ENCODE peak calls at places on chromosomes 2 and 18, in four cellular contexts. One of them, this sample, is unnamed.

GRCh38 chr18:36066001-36066400 is 1.4 kb downstream of the RPRD1A start:
- DNase-seq in A549: no peak
- DNase-seq in fibroblast of mammary gland: peak
- DNase-seq in adipocyte: peak
- DNase-seq in this sample: no peak

GRCh38 chr18:36903215-36903928 is 74.4 kb downstream of the KIAA1328 start:
- DNase-seq in A549: no peak
- DNase-seq in adipocyte: peak
- DNase-seq in fibroblast of mammary gland: peak
- DNase-seq in this sample: no peak

GRCh38 chr2:74499269-74499939 is at the start of gene LBX2:
- DNase-seq in A549: no peak
- DNase-seq in adipocyte: peak
- DNase-seq in fibroblast of mammary gland: no peak
- DNase-seq in this sample: no peak

GRCh38 chr2:33121416-33121815 is 174.7 kb downstream of the LTBP1 start:
- DNase-seq in A549: no peak
- DNase-seq in fibroblast of mammary gland: no peak
- DNase-seq in adipocyte: no peak
- DNase-seq in this sample: no peak

GRCh38 chr2:28445448-28446258 is 50.2 kb upstream of the PLB1 start:
- DNase-seq in adipocyte: peak
- DNase-seq in fibroblast of mammary gland: peak
- DNase-seq in A549: peak
- DNase-seq in this sample: no peak

GRCh38 chr2:10668402-10669012 is 21.3 kb downstream of the NOL10 start:
- DNase-seq in A549: peak
- DNase-seq in fibroblast of mammary gland: peak
- DNase-seq in adipocyte: peak
- DNase-seq in this sample: peak

GRCh38 chr2:128305555-128306080 is 13.1 kb downstream of the HS6ST1 start:
- DNase-seq in adipocyte: peak
- DNase-seq in A549: no peak
- DNase-seq in fibroblast of mammary gland: peak
- DNase-seq in this sample: no peak

GRCh38 chr18:9081940-9082339 is 20.6 kb upstream of the NDUFV2 start:
- DNase-seq in fibroblast of mammary gland: no peak
- DNase-seq in adipocyte: no peak
- DNase-seq in A549: no peak
- DNase-seq in this sample: no peak

GRCh38 chr2:100186126-100186525 is 43.7 kb upstream of the AFF3 start:
- DNase-seq in adipocyte: no peak
- DNase-seq in A549: no peak
- DNase-seq in fibroblast of mammary gland: no peak
- DNase-seq in this sample: no peak

GRCh38 chr2:108594982-108595464 is 60.8 kb downstream of the LIMS1 start:
- DNase-seq in A549: peak
- DNase-seq in fibroblast of mammary gland: peak
- DNase-seq in adipocyte: no peak
- DNase-seq in this sample: no peak

GRCh38 chr18:21393986-21394385 is 152.0 kb downstream of the GREB1L start:
- DNase-seq in fibroblast of mammary gland: peak
- DNase-seq in adipocyte: no peak
- DNase-seq in A549: no peak
- DNase-seq in this sample: no peak

GRCh38 chr2:200654823-200655222 is 69.0 kb downstream of the AOX1 start:
- DNase-seq in A549: no peak
- DNase-seq in adipocyte: no peak
- DNase-seq in fibroblast of mammary gland: no peak
- DNase-seq in this sample: no peak

GRCh38 chr2:40240067-40240466 is 211.8 kb downstream of the SLC8A1 start:
- DNase-seq in A549: no peak
- DNase-seq in adipocyte: peak
- DNase-seq in fibroblast of mammary gland: peak
- DNase-seq in this sample: no peak

GRCh38 chr2:165646321-165646801 is 147.7 kb downstream of the GALNT3 start:
- DNase-seq in A549: no peak
- DNase-seq in adipocyte: peak
- DNase-seq in fibroblast of mammary gland: peak
- DNase-seq in this sample: no peak

GRCh38 chr2:231260442-231260841 is 62.0 kb downstream of the ARMC9 start:
- DNase-seq in adipocyte: peak
- DNase-seq in fibroblast of mammary gland: peak
- DNase-seq in A549: no peak
- DNase-seq in this sample: no peak

GRCh38 chr18:6917082-6917481 is 187.6 kb downstream of the ARHGAP28 start:
- DNase-seq in fibroblast of mammary gland: peak
- DNase-seq in A549: no peak
- DNase-seq in adipocyte: no peak
- DNase-seq in this sample: no peak

GRCh38 chr2:32865399-32866068 is 81.2 kb upstream of the LTBP1 start:
- DNase-seq in fibroblast of mammary gland: peak
- DNase-seq in A549: peak
- DNase-seq in adipocyte: peak
- DNase-seq in this sample: no peak

GRCh38 chr2:68693947-68694346 is 40.7 kb upstream of the ARHGAP25 start:
- DNase-seq in A549: no peak
- DNase-seq in fibroblast of mammary gland: no peak
- DNase-seq in adipocyte: no peak
- DNase-seq in this sample: no peak

GRCh38 chr2:176325732-176326131 is 56.5 kb downstream of the MTX2 start:
- DNase-seq in adipocyte: no peak
- DNase-seq in fibroblast of mammary gland: no peak
- DNase-seq in A549: peak
- DNase-seq in this sample: peak

GRCh38 chr2:165452327-165452726 is 17.2 kb upstream of the CSRNP3 start:
- DNase-seq in A549: no peak
- DNase-seq in adipocyte: no peak
- DNase-seq in fibroblast of mammary gland: no peak
- DNase-seq in this sample: no peak

GRCh38 chr18:11981633-11982366 is 493 bp downstream of the IMPA2 start:
- DNase-seq in fibroblast of mammary gland: peak
- DNase-seq in adipocyte: peak
- DNase-seq in A549: no peak
- DNase-seq in this sample: no peak

GRCh38 chr2:38602136-38602731 is 494 bp downstream of the HNRNPLL start:
- DNase-seq in A549: peak
- DNase-seq in fibroblast of mammary gland: no peak
- DNase-seq in adipocyte: peak
- DNase-seq in this sample: no peak

GRCh38 chr2:26936855-26937254 is 33.6 kb upstream of the MAPRE3 start:
- DNase-seq in A549: no peak
- DNase-seq in fibroblast of mammary gland: no peak
- DNase-seq in adipocyte: no peak
- DNase-seq in this sample: no peak
- H3K4me3 ChIP-seq in A549: no peak
- H3K4me3 ChIP-seq in fibroblast of mammary gland: no peak
- H3K4me3 ChIP-seq in adipocyte: no peak
- H3K4me3 ChIP-seq in this sample: no peak

GRCh38 chr2:56464066-56464465 is 280.3 kb downstream of the CCDC85A start:
- DNase-seq in fibroblast of mammary gland: no peak
- DNase-seq in adipocyte: no peak
- DNase-seq in A549: no peak
- DNase-seq in this sample: no peak
- H3K4me3 ChIP-seq in fibroblast of mammary gland: no peak
- H3K4me3 ChIP-seq in adipocyte: no peak
- H3K4me3 ChIP-seq in A549: no peak
- H3K4me3 ChIP-seq in this sample: no peak

GRCh38 chr18:25351280-25351772 is 640 bp downstream of the ZNF521 start:
- DNase-seq in fibroblast of mammary gland: no peak
- DNase-seq in A549: no peak
- DNase-seq in adipocyte: no peak
- DNase-seq in this sample: no peak

GRCh38 chr18:25350561-25351201 is 1.3 kb downstream of the ZNF521 start:
- DNase-seq in fibroblast of mammary gland: peak
- DNase-seq in adipocyte: peak
- DNase-seq in A549: no peak
- DNase-seq in this sample: no peak

GRCh38 chr18:25353080-25353479 is 1.1 kb upstream of the ZNF521 start:
- DNase-seq in fibroblast of mammary gland: no peak
- DNase-seq in adipocyte: no peak
- DNase-seq in A549: no peak
- DNase-seq in this sample: no peak

GRCh38 chr18:25351773-25352628 is at the start of gene ZNF521:
- DNase-seq in adipocyte: peak
- DNase-seq in A549: peak
- DNase-seq in fibroblast of mammary gland: peak
- DNase-seq in this sample: no peak

DNA sequence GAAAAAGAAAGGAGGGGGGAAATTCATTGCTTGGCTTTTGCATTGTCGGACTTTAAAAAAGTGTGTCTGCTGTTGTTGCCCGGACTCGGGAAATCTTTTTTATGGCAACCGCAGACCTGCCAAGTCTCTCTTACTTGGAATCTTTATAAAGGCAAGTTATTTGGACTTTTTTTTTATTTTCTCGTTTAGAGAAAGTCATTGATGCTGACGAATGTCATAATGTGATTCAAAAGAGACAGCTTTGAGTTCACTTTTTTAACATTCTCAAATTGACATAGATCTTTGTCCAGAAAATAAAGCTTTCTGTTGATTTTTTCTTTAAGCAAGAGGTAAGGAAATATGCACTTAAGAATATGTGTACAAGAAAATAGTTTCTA is 651 bp upstream of the ZNF521 start:
- DNase-seq in adipocyte: no peak
- DNase-seq in fibroblast of mammary gland: no peak
- DNase-seq in A549: no peak
- DNase-seq in this sample: no peak
- H3K4me3 ChIP-seq in adipocyte: peak
- H3K4me3 ChIP-seq in fibroblast of mammary gland: peak
- H3K4me3 ChIP-seq in A549: peak
- H3K4me3 ChIP-seq in this sample: peak

GRCh38 chr2:177668617-177669016 is 276.0 kb downstream of the AGPS start:
- DNase-seq in A549: no peak
- DNase-seq in fibroblast of mammary gland: no peak
- DNase-seq in adipocyte: no peak
- DNase-seq in this sample: no peak

GRCh38 chr2:177669625-177670330 is 277.2 kb downstream of the AGPS start:
- DNase-seq in fibroblast of mammary gland: no peak
- DNase-seq in A549: no peak
- DNase-seq in adipocyte: no peak
- DNase-seq in this sample: no peak

GRCh38 chr2:177669201-177669600 is 276.6 kb downstream of the AGPS start:
- DNase-seq in fibroblast of mammary gland: no peak
- DNase-seq in A549: no peak
- DNase-seq in adipocyte: no peak
- DNase-seq in this sample: no peak

GRCh38 chr2:177671662-177672061 is 279.1 kb downstream of the AGPS start:
- DNase-seq in A549: no peak
- DNase-seq in fibroblast of mammary gland: no peak
- DNase-seq in adipocyte: no peak
- DNase-seq in this sample: no peak

GRCh38 chr2:177670791-177671528 is 278.4 kb downstream of the AGPS start:
- DNase-seq in fibroblast of mammary gland: no peak
- DNase-seq in adipocyte: no peak
- DNase-seq in A549: no peak
- DNase-seq in this sample: no peak
- H3K4me3 ChIP-seq in fibroblast of mammary gland: no peak
- H3K4me3 ChIP-seq in adipocyte: no peak
- H3K4me3 ChIP-seq in A549: no peak
- H3K4me3 ChIP-seq in this sample: no peak

GRCh38 chr2:104429978-104430740 is 423.8 kb upstream of the POU3F3 start:
- DNase-seq in A549: no peak
- DNase-seq in fibroblast of mammary gland: no peak
- DNase-seq in adipocyte: no peak
- DNase-seq in this sample: no peak
- H3K4me3 ChIP-seq in A549: no peak
- H3K4me3 ChIP-seq in fibroblast of mammary gland: no peak
- H3K4me3 ChIP-seq in adipocyte: no peak
- H3K4me3 ChIP-seq in this sample: no peak

DNA sequence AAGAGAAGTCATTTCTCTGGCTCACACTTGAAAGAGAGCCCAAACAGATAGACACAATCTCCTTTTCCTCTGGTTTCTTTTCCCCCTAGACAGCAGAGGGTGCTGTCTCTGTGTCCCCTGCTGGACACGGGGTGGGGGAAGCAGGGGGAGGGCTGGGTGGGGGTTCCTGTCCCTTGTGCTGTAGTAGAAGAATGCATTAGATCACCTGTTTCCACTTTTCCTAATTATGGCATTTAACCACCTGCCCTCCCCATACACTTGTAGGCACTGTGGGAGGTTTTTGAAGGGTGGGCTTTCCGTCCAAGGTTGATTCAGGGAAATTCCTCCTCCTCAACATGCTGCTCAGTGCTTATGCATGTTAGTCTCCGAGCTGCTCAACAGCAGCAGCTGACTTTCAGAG is 206.2 kb upstream of the EPAS1 start:
- DNase-seq in fibroblast of mammary gland: no peak
- DNase-seq in adipocyte: no peak
- DNase-seq in A549: no peak
- DNase-seq in this sample: no peak
- H3K4me3 ChIP-seq in fibroblast of mammary gland: no peak
- H3K4me3 ChIP-seq in adipocyte: no peak
- H3K4me3 ChIP-seq in A549: no peak
- H3K4me3 ChIP-seq in this sample: no peak

GRCh38 chr2:215171826-215172225 is 33.4 kb upstream of the ABCA12 start:
- DNase-seq in fibroblast of mammary gland: no peak
- DNase-seq in adipocyte: no peak
- DNase-seq in A549: no peak
- DNase-seq in this sample: no peak

GRCh38 chr2:215171151-215171550 is 32.7 kb upstream of the ABCA12 start:
- DNase-seq in adipocyte: peak
- DNase-seq in fibroblast of mammary gland: no peak
- DNase-seq in A549: no peak
- DNase-seq in this sample: no peak
- H3K4me3 ChIP-seq in adipocyte: peak
- H3K4me3 ChIP-seq in fibroblast of mammary gland: no peak
- H3K4me3 ChIP-seq in A549: no peak
- H3K4me3 ChIP-seq in this sample: no peak

DNA sequence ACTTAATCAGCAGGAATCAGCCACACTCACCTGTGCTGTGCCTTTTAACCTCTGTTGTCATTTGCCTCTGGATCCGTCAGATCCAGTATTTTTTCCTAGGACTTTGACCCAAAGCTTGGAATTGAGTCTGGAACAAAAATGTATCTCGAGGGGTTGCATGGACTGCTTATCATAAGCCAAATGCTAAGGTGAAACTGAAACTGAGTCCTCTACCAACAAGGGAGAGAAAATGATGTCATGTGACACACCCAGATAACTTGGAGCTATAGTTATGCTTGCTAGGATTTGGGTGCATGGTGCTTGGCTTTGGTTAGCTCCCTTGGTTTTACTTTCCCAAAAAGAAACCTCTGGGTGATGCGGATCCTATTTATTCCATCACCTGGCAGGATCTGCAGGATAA is 2158.6 kb upstream of the PIK3C3 start:
- DNase-seq in adipocyte: no peak
- DNase-seq in A549: no peak
- DNase-seq in fibroblast of mammary gland: no peak
- DNase-seq in this sample: no peak
- H3K4me3 ChIP-seq in adipocyte: no peak
- H3K4me3 ChIP-seq in A549: no peak
- H3K4me3 ChIP-seq in fibroblast of mammary gland: no peak
- H3K4me3 ChIP-seq in this sample: no peak

GRCh38 chr2:65013776-65014175 is 24.6 kb downstream of the SLC1A4 start:
- DNase-seq in fibroblast of mammary gland: no peak
- DNase-seq in adipocyte: no peak
- DNase-seq in A549: no peak
- DNase-seq in this sample: no peak
- H3K4me3 ChIP-seq in fibroblast of mammary gland: no peak
- H3K4me3 ChIP-seq in adipocyte: no peak
- H3K4me3 ChIP-seq in A549: no peak
- H3K4me3 ChIP-seq in this sample: no peak